ENCODE peak calls at places on chromosome 11, in four cellular contexts. K is IMR-90, V is mesendoderm, E is H1. D is an unnamed sample.

GRCh38 chr11:100632970-100633452 is 54.1 kb upstream of the ARHGAP42 start:
- DNase-seq in K (peak; percentile 56), V (no peak), E (no peak), D (no peak)

GRCh38 chr11:9379046-9379445 is 5.4 kb upstream of the IPO7 start:
- DNase-seq in K (no peak), V (no peak), E (no peak), D (peak; percentile 69)

GRCh38 chr11:7060828-7061227 is 28.0 kb upstream of the RBMXL2 start:
- DNase-seq in K (peak; percentile 58), V (no peak), E (no peak), D (no peak)

GRCh38 chr11:17389205-17389956 is 922 bp upstream of the KCNJ11 start:
- DNase-seq in K (peak; percentile 11), V (peak; percentile 86), E (peak; percentile 53), D (peak; percentile 87)

GRCh38 chr11:123184531-123184930 is 10.5 kb downstream of the CLMP start:
- DNase-seq in K (no peak), V (no peak), E (no peak), D (no peak)

GRCh38 chr11:78798567-78799170 is 224.0 kb upstream of the NARS2 start:
- DNase-seq in K (peak; percentile 81), V (peak; percentile 79), E (peak; percentile 34), D (peak; percentile 77)

GRCh38 chr11:12840871-12841516 is 166.8 kb downstream of the TEAD1 start:
- DNase-seq in K (peak; percentile 52), V (no peak), E (no peak), D (no peak)

GRCh38 chr11:17164361-17165246 is 43.2 kb downstream of the PIK3C2A start:
- DNase-seq in K (peak; percentile 15), V (peak; percentile 38), E (no peak), D (no peak)

GRCh38 chr11:66335531-66336233 is 552 bp downstream of the RIN1 start:
- DNase-seq in K (peak; percentile 59), V (peak; percentile 74), E (no peak), D (peak; percentile 78)

GRCh38 chr11:58285483-58286040 is 17.5 kb upstream of the OR10W1 start:
- DNase-seq in K (no peak), V (peak; percentile 12), E (no peak), D (no peak)

GRCh38 chr11:95517453-95517852 is 272.1 kb downstream of the FAM76B start:
- DNase-seq in K (no peak), V (no peak), E (no peak), D (no peak)

GRCh38 chr11:122042981-122043380 is 73.0 kb downstream of the BLID start:
- DNase-seq in K (peak; percentile 25), V (no peak), E (no peak), D (no peak)

GRCh38 chr11:75498556-75499255 is 27.0 kb downstream of the GDPD5 start:
- DNase-seq in K (peak; percentile 30), V (peak; percentile 49), E (no peak), D (no peak)

GRCh38 chr11:132821027-132821426 is 711.3 kb downstream of the OPCML start:
- DNase-seq in K (peak; percentile 43), V (peak; percentile 89), E (peak; percentile 49), D (no peak)

GRCh38 chr11:81070948-81071347 is 1630.1 kb upstream of the TENM4 start:
- DNase-seq in K (no peak), V (no peak), E (no peak), D (no peak)

GRCh38 chr11:73551697-73552096 is 46.2 kb downstream of the FAM168A start:
- DNase-seq in K (no peak), V (no peak), E (no peak), D (no peak)

DNA sequence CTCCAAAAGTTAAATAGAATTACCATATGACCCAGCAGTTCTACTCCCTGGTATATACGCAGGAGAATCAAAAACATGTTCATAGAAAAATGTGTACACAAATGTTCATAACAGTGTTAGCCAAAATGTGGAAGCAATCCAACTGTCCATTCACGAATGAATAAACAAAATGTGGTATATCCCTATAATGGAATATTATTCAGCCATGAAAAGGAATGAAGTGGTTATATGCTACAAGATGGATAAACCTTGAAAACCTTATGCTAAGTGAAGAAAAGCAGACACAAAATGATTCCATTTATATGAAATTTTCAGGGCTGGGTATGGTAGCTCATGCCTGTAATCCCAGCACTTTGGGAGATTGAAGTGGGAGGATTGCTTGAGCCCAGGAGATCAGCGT is 16.1 kb downstream of the POLD4 start:
- DNase-seq in K (no peak), V (no peak), E (no peak), D (no peak)
- H3K56ac ChIP-seq in K (no peak overlapping the region), V (no peak overlapping the region), E (no peak overlapping the region), D (no peak overlapping the region)

GRCh38 chr11:77176996-77177395 is 49.0 kb downstream of the MYO7A start:
- DNase-seq in K (no peak), V (no peak), E (no peak), D (no peak)
- H3K23ac ChIP-seq in K (no peak overlapping the region), V (no peak overlapping the region), E (no peak overlapping the region), D (no peak overlapping the region)

DNA sequence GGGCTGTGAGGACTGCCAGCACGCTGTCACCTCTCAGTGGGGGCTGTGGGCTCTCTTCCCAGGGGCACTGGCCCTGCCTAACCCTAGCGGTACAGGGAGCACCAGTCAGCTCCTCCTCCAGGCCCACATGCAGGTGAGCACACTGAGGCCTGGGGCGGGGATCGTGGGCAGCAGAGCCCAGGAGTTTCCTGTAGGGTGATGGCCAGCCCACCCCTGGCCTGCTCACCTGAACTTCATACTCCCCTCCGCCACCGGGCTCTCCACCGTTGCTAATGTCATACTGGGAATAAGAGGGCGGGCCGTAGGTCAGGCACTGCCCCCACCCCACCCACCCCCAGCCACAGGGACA is 10.0 kb upstream of the TREH start:
- DNase-seq in K (no peak), V (no peak), E (peak; percentile 23), D (no peak)
- H3K56ac ChIP-seq in K (no peak overlapping the region), V (peak overlapping the region; percentile 40), E (no peak overlapping the region), D (no peak overlapping the region)

GRCh38 chr11:828501-829115 is 889 bp downstream of the CRACR2B start:
- DNase-seq in K (no peak), V (no peak), E (no peak), D (no peak)

GRCh38 chr11:831132-831864 is 1.5 kb upstream of the CD151 start:
- DNase-seq in K (peak; percentile 80), V (no peak), E (no peak), D (no peak)

GRCh38 chr11:829116-829945 is 1.6 kb downstream of the CRACR2B start:
- DNase-seq in K (no peak), V (peak; percentile 42), E (no peak), D (peak; percentile 58)

GRCh38 chr11:830295-831131 is 2.2 kb upstream of the CD151 start:
- DNase-seq in K (no peak), V (peak; percentile 90), E (no peak), D (peak; percentile 92)

GRCh38 chr11:829946-830294 is 2.2 kb downstream of the CRACR2B start:
- DNase-seq in K (no peak), V (peak; percentile 56), E (no peak), D (no peak)
- H3K23ac ChIP-seq in K (no peak overlapping the region), V (peak overlapping the region; percentile 45), E (no peak overlapping the region), D (no peak overlapping the region)